ENCODE peak calls at places on chromosome 1, in ten cellular contexts. One of them, this sample, is unnamed.

GRCh38 chr1:209648931-209649776 is 3.1 kb downstream of the LAMB3 start:
- DNase-seq in endodermal cell: no peak
- DNase-seq in esophagus squamous epithelium: no peak
- DNase-seq in IMR-90: peak
- DNase-seq in cardiac fibroblast: peak
- DNase-seq in BE2C: no peak
- DNase-seq in RWPE1: peak
- DNase-seq in K562: peak
- DNase-seq in hepatocyte: peak
- DNase-seq in WTC11: no peak
- DNase-seq in this sample: no peak

GRCh38 chr1:26861286-26861701 is 1.7 kb upstream of the SFN start:
- DNase-seq in endodermal cell: peak
- DNase-seq in esophagus squamous epithelium: no peak
- DNase-seq in IMR-90: peak
- DNase-seq in cardiac fibroblast: peak
- DNase-seq in BE2C: no peak
- DNase-seq in RWPE1: no peak
- DNase-seq in K562: no peak
- DNase-seq in hepatocyte: no peak
- DNase-seq in WTC11: no peak
- DNase-seq in this sample: no peak

GRCh38 chr1:60145746-60146145 is 72.2 kb upstream of the C1orf87 start:
- DNase-seq in endodermal cell: no peak
- DNase-seq in esophagus squamous epithelium: no peak
- DNase-seq in IMR-90: no peak
- DNase-seq in cardiac fibroblast: no peak
- DNase-seq in BE2C: no peak
- DNase-seq in RWPE1: no peak
- DNase-seq in K562: no peak
- DNase-seq in hepatocyte: no peak
- DNase-seq in WTC11: no peak
- DNase-seq in this sample: no peak

GRCh38 chr1:147626739-147627138 is 43.6 kb downstream of the ACP6 start:
- DNase-seq in endodermal cell: no peak
- DNase-seq in esophagus squamous epithelium: no peak
- DNase-seq in IMR-90: no peak
- DNase-seq in cardiac fibroblast: no peak
- DNase-seq in BE2C: no peak
- DNase-seq in RWPE1: no peak
- DNase-seq in K562: no peak
- DNase-seq in hepatocyte: no peak
- DNase-seq in WTC11: no peak
- DNase-seq in this sample: no peak

GRCh38 chr1:116494351-116494692 is 76.5 kb downstream of the CD58 start:
- DNase-seq in endodermal cell: no peak
- DNase-seq in esophagus squamous epithelium: no peak
- DNase-seq in IMR-90: no peak
- DNase-seq in cardiac fibroblast: no peak
- DNase-seq in BE2C: no peak
- DNase-seq in RWPE1: no peak
- DNase-seq in K562: no peak
- DNase-seq in hepatocyte: no peak
- DNase-seq in WTC11: no peak
- DNase-seq in this sample: no peak

GRCh38 chr1:78340006-78340405 is 150.8 kb upstream of the PTGFR start:
- DNase-seq in endodermal cell: no peak
- DNase-seq in esophagus squamous epithelium: no peak
- DNase-seq in IMR-90: peak
- DNase-seq in cardiac fibroblast: peak
- DNase-seq in BE2C: no peak
- DNase-seq in RWPE1: peak
- DNase-seq in K562: no peak
- DNase-seq in hepatocyte: no peak
- DNase-seq in WTC11: no peak
- DNase-seq in this sample: no peak

GRCh38 chr1:222187566-222187965 is 360.3 kb downstream of the HHIPL2 start:
- DNase-seq in endodermal cell: no peak
- DNase-seq in esophagus squamous epithelium: no peak
- DNase-seq in IMR-90: no peak
- DNase-seq in cardiac fibroblast: no peak
- DNase-seq in BE2C: no peak
- DNase-seq in RWPE1: no peak
- DNase-seq in K562: no peak
- DNase-seq in hepatocyte: no peak
- DNase-seq in WTC11: no peak
- DNase-seq in this sample: no peak

GRCh38 chr1:116529199-116529616 is 41.6 kb downstream of the CD58 start:
- DNase-seq in endodermal cell: no peak
- DNase-seq in esophagus squamous epithelium: no peak
- DNase-seq in IMR-90: peak
- DNase-seq in cardiac fibroblast: no peak
- DNase-seq in BE2C: no peak
- DNase-seq in RWPE1: no peak
- DNase-seq in K562: no peak
- DNase-seq in hepatocyte: no peak
- DNase-seq in WTC11: no peak
- DNase-seq in this sample: no peak

GRCh38 chr1:156388814-156389137 is 19.8 kb downstream of the RHBG start:
- DNase-seq in endodermal cell: no peak
- DNase-seq in esophagus squamous epithelium: no peak
- DNase-seq in IMR-90: no peak
- DNase-seq in cardiac fibroblast: no peak
- DNase-seq in BE2C: no peak
- DNase-seq in RWPE1: no peak
- DNase-seq in K562: no peak
- DNase-seq in hepatocyte: no peak
- DNase-seq in WTC11: no peak
- DNase-seq in this sample: no peak

DNA sequence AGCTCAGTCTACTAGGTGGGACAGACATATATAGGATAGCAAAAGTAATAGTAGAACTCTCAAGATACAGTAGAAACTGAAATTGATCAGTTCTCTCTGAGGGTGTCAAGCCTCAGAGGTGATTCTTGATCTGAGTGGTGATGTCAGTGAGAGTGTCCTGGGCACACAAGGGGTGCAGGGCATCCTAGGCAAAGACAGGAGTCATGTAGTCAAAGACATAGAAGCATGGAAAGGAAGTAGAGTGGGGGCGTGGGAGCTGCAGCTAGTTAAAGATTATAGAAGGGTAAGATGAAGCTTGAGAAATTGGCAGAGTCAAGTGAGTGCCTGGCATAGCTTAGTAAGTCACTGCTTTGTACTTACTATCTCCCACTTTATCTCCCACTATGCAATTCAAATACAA is 22.8 kb downstream of the CDC7 start:
- DNase-seq in endodermal cell: no peak
- DNase-seq in esophagus squamous epithelium: no peak
- DNase-seq in IMR-90: peak
- DNase-seq in cardiac fibroblast: peak
- DNase-seq in BE2C: no peak
- DNase-seq in RWPE1: no peak
- DNase-seq in K562: no peak
- DNase-seq in hepatocyte: no peak
- DNase-seq in WTC11: no peak
- DNase-seq in this sample: no peak
- TF ChIP-seq CTCF in endodermal cell: no peak
- TF ChIP-seq CTCF in esophagus squamous epithelium: no peak
- TF ChIP-seq CTCF in IMR-90: no peak
- TF ChIP-seq CTCF in cardiac fibroblast: no peak
- TF ChIP-seq CTCF in BE2C: no peak
- TF ChIP-seq CTCF in RWPE1: no peak
- TF ChIP-seq CTCF in K562: no peak
- TF ChIP-seq CTCF in hepatocyte: no peak
- TF ChIP-seq CTCF in WTC11: no peak
- TF ChIP-seq CTCF in this sample: no peak

DNA sequence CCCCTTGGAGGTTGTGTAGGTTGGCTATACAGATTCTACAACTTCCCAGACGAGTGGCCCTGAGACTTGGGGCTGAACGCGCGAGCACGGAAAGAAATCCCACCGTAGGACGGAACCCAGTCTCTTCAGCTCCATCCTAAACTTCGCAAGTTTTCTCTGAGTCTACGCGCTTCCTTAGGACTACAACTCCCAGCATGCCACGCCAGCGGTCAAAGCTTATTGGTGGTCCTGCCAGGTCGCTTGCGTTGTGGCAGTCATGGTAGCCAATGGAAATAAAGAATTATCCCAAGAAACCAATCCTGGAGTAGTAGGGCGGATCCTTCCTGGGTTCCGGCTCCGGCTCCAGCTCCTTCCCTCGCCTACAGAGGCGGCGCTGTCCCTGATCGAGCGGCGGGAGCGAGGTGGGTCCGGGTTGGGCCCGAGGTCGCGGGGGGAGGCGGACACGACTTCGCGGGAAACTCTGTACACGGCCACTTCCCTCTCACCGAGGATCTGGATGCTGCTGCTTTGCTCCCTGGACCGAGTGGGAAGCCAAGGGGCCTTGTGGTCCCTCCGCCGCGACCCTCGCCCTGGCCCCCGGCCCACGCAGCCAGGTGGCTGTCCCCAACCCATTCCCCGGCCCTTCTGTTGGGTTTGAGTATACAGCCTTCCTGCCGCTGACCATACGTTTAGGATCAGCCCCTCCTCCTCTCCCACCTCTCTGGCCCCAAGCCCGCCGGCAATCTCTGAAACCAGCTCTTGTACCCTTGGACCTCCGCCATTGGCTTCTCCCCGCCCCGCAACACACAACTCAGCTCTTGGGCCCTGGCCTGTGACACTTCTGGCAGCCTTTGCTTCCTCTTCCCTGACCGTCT is at the start of gene ZNF691:
- DNase-seq in endodermal cell: peak
- DNase-seq in esophagus squamous epithelium: peak
- DNase-seq in IMR-90: peak
- DNase-seq in cardiac fibroblast: peak
- DNase-seq in BE2C: peak
- DNase-seq in RWPE1: peak
- DNase-seq in K562: peak
- DNase-seq in hepatocyte: peak
- DNase-seq in WTC11: peak
- DNase-seq in this sample: peak
- TF ChIP-seq CTCF in endodermal cell: peak
- TF ChIP-seq CTCF in esophagus squamous epithelium: peak
- TF ChIP-seq CTCF in IMR-90: peak
- TF ChIP-seq CTCF in cardiac fibroblast: peak
- TF ChIP-seq CTCF in BE2C: peak
- TF ChIP-seq CTCF in RWPE1: peak
- TF ChIP-seq CTCF in K562: peak
- TF ChIP-seq CTCF in hepatocyte: peak
- TF ChIP-seq CTCF in WTC11: no peak
- TF ChIP-seq CTCF in this sample: no peak

GRCh38 chr1:186404454-186405051 is 28.9 kb downstream of the ODR4 start:
- DNase-seq in endodermal cell: no peak
- DNase-seq in esophagus squamous epithelium: no peak
- DNase-seq in IMR-90: peak
- DNase-seq in cardiac fibroblast: peak
- DNase-seq in BE2C: no peak
- DNase-seq in RWPE1: peak
- DNase-seq in K562: peak
- DNase-seq in hepatocyte: peak
- DNase-seq in WTC11: no peak
- DNase-seq in this sample: no peak
- TF ChIP-seq CTCF in endodermal cell: peak
- TF ChIP-seq CTCF in esophagus squamous epithelium: peak
- TF ChIP-seq CTCF in IMR-90: peak
- TF ChIP-seq CTCF in cardiac fibroblast: peak
- TF ChIP-seq CTCF in BE2C: peak
- TF ChIP-seq CTCF in RWPE1: peak
- TF ChIP-seq CTCF in K562: peak
- TF ChIP-seq CTCF in hepatocyte: peak
- TF ChIP-seq CTCF in WTC11: peak
- TF ChIP-seq CTCF in this sample: peak

GRCh38 chr1:76865696-76866291 is 1.5 kb upstream of the ST6GALNAC5 start:
- DNase-seq in endodermal cell: no peak
- DNase-seq in esophagus squamous epithelium: no peak
- DNase-seq in IMR-90: no peak
- DNase-seq in cardiac fibroblast: no peak
- DNase-seq in BE2C: no peak
- DNase-seq in RWPE1: no peak
- DNase-seq in K562: no peak
- DNase-seq in hepatocyte: no peak
- DNase-seq in WTC11: no peak
- DNase-seq in this sample: no peak

GRCh38 chr1:76868154-76868882 is 1.0 kb downstream of the ST6GALNAC5 start:
- DNase-seq in endodermal cell: peak
- DNase-seq in esophagus squamous epithelium: no peak
- DNase-seq in IMR-90: peak
- DNase-seq in cardiac fibroblast: peak
- DNase-seq in BE2C: peak
- DNase-seq in RWPE1: peak
- DNase-seq in K562: no peak
- DNase-seq in hepatocyte: peak
- DNase-seq in WTC11: peak
- DNase-seq in this sample: peak

GRCh38 chr1:76868916-76869315 is 1.6 kb downstream of the ST6GALNAC5 start:
- DNase-seq in endodermal cell: peak
- DNase-seq in esophagus squamous epithelium: no peak
- DNase-seq in IMR-90: no peak
- DNase-seq in cardiac fibroblast: no peak
- DNase-seq in BE2C: peak
- DNase-seq in RWPE1: no peak
- DNase-seq in K562: no peak
- DNase-seq in hepatocyte: peak
- DNase-seq in WTC11: peak
- DNase-seq in this sample: peak

GRCh38 chr1:76866566-76866965 is 714 bp upstream of the ST6GALNAC5 start:
- DNase-seq in endodermal cell: no peak
- DNase-seq in esophagus squamous epithelium: no peak
- DNase-seq in IMR-90: no peak
- DNase-seq in cardiac fibroblast: peak
- DNase-seq in BE2C: no peak
- DNase-seq in RWPE1: no peak
- DNase-seq in K562: no peak
- DNase-seq in hepatocyte: no peak
- DNase-seq in WTC11: no peak
- DNase-seq in this sample: no peak

GRCh38 chr1:76867342-76868130 is at the start of gene ST6GALNAC5:
- DNase-seq in endodermal cell: peak
- DNase-seq in esophagus squamous epithelium: no peak
- DNase-seq in IMR-90: peak
- DNase-seq in cardiac fibroblast: peak
- DNase-seq in BE2C: peak
- DNase-seq in RWPE1: peak
- DNase-seq in K562: no peak
- DNase-seq in hepatocyte: peak
- DNase-seq in WTC11: peak
- DNase-seq in this sample: peak
- TF ChIP-seq CTCF in endodermal cell: peak
- TF ChIP-seq CTCF in esophagus squamous epithelium: no peak
- TF ChIP-seq CTCF in IMR-90: no peak
- TF ChIP-seq CTCF in cardiac fibroblast: no peak
- TF ChIP-seq CTCF in BE2C: peak
- TF ChIP-seq CTCF in RWPE1: no peak
- TF ChIP-seq CTCF in K562: no peak
- TF ChIP-seq CTCF in hepatocyte: peak
- TF ChIP-seq CTCF in WTC11: no peak
- TF ChIP-seq CTCF in this sample: no peak

This sample was measured in endothelial cell.